ENCODE peak calls at places on chromosomes 16 and 17, in ten cellular contexts. G is thyroid gland; C is CD8-positive, alpha-beta T cell; L is tibial artery; R is cardiac fibroblast; I is mesendoderm; M is kidney epithelial cell; Y is body of pancreas; Z is right atrium auricular region; S is AG10803. H is an unnamed sample.

GRCh38 chr17:3602499-3602898 is 6.7 kb downstream of the TRPV1 start:
- DNase-seq in G (no peak), C (no peak), L (no peak), R (peak), I (peak), M (no peak), Y (peak), Z (no peak), S (peak), H (peak)

GRCh38 chr16:71441348-71441781 is 489 bp downstream of the TLE7 start:
- DNase-seq in G (no peak), C (no peak), L (no peak), R (no peak), I (peak), M (no peak), Y (no peak), Z (no peak), S (no peak), H (no peak)

GRCh38 chr16:66081967-66082366 is 284.5 kb upstream of the CDH5 start:
- DNase-seq in G (no peak), C (no peak), L (no peak), R (peak), I (peak), M (peak), Y (no peak), Z (no peak), S (peak), H (peak)

GRCh38 chr17:13833921-13834320 is 232.2 kb upstream of the HS3ST3A1 start:
- DNase-seq in G (no peak), C (no peak), L (no peak), R (no peak), I (no peak), M (no peak), Y (no peak), Z (no peak), S (peak), H (no peak)

GRCh38 chr17:82458885-82459424 is 414 bp downstream of the NARF start:
- DNase-seq in G (peak), C (no peak), L (no peak), R (peak), I (peak), M (no peak), Y (no peak), Z (no peak), S (peak), H (no peak)

GRCh38 chr17:17613708-17614114 is 22.2 kb upstream of the PEMT start:
- DNase-seq in G (peak), C (peak), L (no peak), R (peak), I (peak), M (peak), Y (peak), Z (peak), S (peak), H (peak)

GRCh38 chr17:76988796-76989195 is 120.6 kb downstream of the MGAT5B start:
- DNase-seq in G (no peak), C (no peak), L (no peak), R (no peak), I (no peak), M (no peak), Y (no peak), Z (no peak), S (no peak), H (no peak)

GRCh38 chr16:10517868-10518267 is 62.5 kb downstream of the EMP2 start:
- DNase-seq in G (no peak), C (no peak), L (no peak), R (no peak), I (no peak), M (no peak), Y (no peak), Z (no peak), S (no peak), H (no peak)

GRCh38 chr17:683040-683439 is 31.6 kb downstream of the VPS53 start:
- DNase-seq in G (no peak), C (no peak), L (no peak), R (no peak), I (no peak), M (no peak), Y (no peak), Z (no peak), S (no peak), H (no peak)

DNA sequence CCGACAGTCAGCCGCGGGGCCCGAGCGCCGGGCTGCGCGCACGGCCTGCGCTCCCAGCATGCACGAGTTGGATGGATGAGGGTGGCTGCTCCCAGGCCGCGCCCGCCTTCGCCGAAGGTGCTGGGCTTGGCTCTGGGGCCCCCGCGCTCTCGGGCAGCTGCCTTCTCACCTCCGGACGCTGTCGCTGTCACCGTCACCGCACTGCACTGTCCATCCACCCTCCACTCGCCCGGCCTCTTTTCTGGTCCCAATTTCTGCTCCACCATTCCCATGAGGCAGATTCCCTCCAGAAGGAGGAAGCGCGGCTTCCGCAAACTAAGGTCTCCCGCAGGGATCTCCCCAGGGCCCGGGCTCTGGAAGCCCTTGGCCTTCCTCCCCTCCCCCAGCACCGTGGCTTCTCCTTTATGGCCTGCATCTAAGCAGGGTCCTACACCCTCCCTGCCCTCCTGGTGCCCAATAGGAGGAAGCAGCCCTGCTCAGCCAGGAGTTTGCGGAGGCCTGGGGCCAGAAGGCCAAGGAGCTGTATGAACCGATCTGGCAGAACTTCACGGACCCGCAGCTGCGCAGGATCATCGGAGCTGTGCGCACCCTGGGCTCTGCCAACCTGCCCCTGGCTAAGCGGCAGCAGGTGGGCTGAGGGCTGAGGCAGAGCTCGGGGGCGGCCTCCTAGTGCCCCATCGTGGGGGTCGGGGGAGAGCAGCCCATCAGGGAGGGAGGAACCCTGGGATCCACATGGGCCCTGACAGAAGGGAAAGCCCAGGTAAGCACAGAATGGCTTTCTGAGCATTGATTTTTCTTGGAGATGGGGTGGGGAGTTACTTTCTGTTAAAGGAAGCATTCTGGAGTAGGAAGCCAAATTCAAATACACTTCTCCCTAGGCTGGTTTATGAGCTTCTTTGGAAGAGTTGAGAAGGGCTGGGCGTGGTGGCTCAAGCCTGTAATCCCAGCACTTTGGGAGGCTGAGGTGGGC is 895 bp downstream of the ACE start:
- DNase-seq in G (no peak), C (no peak), L (no peak), R (no peak), I (peak), M (no peak), Y (peak), Z (no peak), S (no peak), H (no peak)
- H3K4me3 ChIP-seq in G (peak), C (no peak), L (peak), R (peak), I (no peak), M (peak), Y (no peak), Z (peak), S (peak), H (peak)

DNA sequence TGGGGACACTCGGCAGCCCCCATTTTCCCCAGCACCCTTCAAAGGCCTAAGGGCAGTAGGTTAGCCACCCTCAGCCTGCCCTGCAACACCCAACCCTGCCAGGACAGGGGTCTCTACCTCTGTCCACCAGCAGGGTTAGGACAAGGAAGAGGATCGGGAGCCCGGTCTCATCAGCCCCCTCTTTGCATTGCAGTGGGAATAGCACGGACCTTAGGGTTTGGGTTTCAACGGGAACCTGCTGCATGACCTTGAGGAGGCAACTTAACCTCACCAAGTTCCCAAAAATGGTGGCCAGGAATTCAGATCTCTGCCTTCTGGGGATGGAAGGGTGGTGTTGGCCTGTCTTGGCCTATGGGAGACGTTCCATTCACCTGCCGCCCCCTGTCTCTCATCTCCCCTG is 20.2 kb upstream of the SPPL2C start:
- DNase-seq in G (no peak), C (no peak), L (no peak), R (no peak), I (peak), M (no peak), Y (no peak), Z (no peak), S (no peak), H (no peak)
- H3K4me3 ChIP-seq in G (no peak), C (no peak), L (no peak), R (no peak), I (no peak), M (no peak), Y (no peak), Z (no peak), S (no peak), H (no peak)

DNA sequence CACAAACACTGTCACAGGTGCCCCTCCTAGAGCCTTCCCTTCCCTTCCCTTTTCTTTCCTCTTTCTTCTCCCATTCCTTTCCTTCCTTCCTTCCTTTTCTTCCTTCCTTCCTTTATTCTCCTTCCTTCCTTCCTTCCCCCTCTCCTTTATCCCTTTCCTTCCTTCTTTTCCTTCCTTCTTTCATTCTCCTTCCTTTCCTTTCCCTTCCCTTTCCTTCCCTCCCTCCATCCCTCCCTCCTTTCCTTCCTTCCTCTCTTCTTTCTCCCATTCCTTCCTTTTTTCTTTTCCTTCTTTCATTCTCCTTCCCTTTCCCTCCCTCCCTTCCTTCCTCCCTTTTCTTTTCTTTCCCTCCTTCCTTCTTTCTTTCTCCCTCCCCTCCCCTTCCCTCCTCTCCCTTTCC is 170.0 kb downstream of the ENGASE start:
- DNase-seq in G (no peak), C (no peak), L (no peak), R (no peak), I (no peak), M (no peak), Y (no peak), Z (no peak), S (no peak), H (no peak)
- H3K4me3 ChIP-seq in G (no peak), C (no peak), L (no peak), R (no peak), I (no peak), M (no peak), Y (no peak), Z (no peak), S (no peak), H (no peak)

GRCh38 chr17:44095388-44095646 is 24.8 kb downstream of the G6PC3 start:
- DNase-seq in G (no peak), C (no peak), L (no peak), R (no peak), I (no peak), M (no peak), Y (no peak), Z (no peak), S (no peak), H (no peak)
- H3K4me3 ChIP-seq in G (no peak), C (no peak), L (peak), R (no peak), I (no peak), M (no peak), Y (no peak), Z (no peak), S (peak), H (no peak)

GRCh38 chr16:29925173-29925804 is 737 bp downstream of the KCTD13 start:
- DNase-seq in G (no peak), C (no peak), L (peak), R (peak), I (no peak), M (no peak), Y (no peak), Z (no peak), S (no peak), H (peak)

GRCh38 chr16:29922986-29923501 is 3.0 kb downstream of the KCTD13 start:
- DNase-seq in G (no peak), C (no peak), L (peak), R (no peak), I (no peak), M (no peak), Y (no peak), Z (no peak), S (no peak), H (no peak)

GRCh38 chr16:29926675-29927522 is 873 bp upstream of the KCTD13 start:
- DNase-seq in G (no peak), C (no peak), L (no peak), R (no peak), I (no peak), M (no peak), Y (peak), Z (no peak), S (peak), H (no peak)

GRCh38 chr16:29927523-29927905 is 1.5 kb upstream of the KCTD13 start:
- DNase-seq in G (no peak), C (no peak), L (no peak), R (no peak), I (no peak), M (no peak), Y (no peak), Z (no peak), S (peak), H (no peak)

GRCh38 chr16:29925805-29926674 is at the start of gene KCTD13:
- DNase-seq in G (peak), C (peak), L (peak), R (peak), I (peak), M (peak), Y (peak), Z (peak), S (peak), H (peak)
- H3K4me3 ChIP-seq in G (peak), C (peak), L (peak), R (peak), I (peak), M (peak), Y (peak), Z (peak), S (peak), H (peak)

DNA sequence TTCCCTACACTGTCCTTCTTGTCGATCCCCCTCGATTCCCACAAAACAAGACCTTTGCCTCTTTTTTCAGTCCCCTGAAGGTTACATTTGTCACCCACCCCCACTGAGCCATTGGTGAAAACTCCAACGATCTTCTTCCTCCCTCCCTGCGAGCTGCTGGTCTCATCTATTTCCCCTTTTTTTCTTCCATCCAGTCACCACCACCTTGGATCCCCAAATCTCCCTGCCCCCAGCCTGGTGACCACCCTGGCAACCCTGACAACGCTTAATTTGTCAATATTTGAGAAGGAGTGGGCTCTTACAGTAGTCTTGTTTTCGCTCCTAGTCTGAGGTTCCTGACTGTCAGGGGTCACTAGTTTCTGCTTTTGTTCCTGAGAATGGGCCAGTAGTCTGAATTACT is 62.9 kb downstream of the SMPD3 start:
- DNase-seq in G (no peak), C (no peak), L (no peak), R (no peak), I (no peak), M (no peak), Y (no peak), Z (no peak), S (no peak), H (no peak)
- H3K4me3 ChIP-seq in G (no peak), C (no peak), L (no peak), R (no peak), I (no peak), M (no peak), Y (no peak), Z (no peak), S (no peak), H (no peak)

DNA sequence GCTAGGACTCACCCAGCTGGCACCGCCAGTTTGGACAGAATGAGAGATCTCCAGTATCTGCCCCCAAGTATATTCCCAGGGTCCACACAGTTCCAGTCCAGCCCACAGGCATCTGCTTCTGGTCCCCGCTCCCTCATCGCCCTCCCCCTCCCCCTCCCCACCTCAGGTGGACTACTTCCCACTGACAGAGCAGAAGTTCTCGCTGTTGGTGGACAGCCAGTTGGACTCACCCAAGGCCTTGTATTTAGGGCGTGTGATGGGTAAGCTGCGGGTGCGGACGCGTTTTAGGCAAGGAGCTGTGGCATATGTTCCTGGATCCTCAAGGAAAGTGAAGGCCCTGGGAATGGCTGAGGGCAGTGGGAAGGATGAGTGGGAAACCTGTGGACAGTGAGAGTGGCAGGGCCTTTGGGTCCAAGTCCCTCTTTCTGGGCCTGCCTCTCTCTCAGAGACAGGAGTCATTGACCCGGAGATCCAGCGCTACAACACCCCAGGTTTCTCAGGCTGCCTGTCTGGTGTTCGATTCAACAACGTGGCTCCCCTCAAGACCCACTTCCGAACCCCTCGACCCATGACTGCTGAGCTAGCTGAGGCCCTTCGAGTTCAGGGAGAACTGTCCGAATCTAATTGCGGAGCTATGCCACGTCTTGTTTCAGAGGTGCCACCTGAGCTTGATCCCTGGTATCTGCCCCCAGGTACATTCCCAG is 14.9 kb downstream of the CNTNAP1 start:
- DNase-seq in G (no peak), C (no peak), L (peak), R (no peak), I (no peak), M (no peak), Y (no peak), Z (no peak), S (no peak), H (no peak)
- H3K4me3 ChIP-seq in G (no peak), C (no peak), L (no peak), R (no peak), I (no peak), M (no peak), Y (no peak), Z (no peak), S (no peak), H (no peak)

DNA sequence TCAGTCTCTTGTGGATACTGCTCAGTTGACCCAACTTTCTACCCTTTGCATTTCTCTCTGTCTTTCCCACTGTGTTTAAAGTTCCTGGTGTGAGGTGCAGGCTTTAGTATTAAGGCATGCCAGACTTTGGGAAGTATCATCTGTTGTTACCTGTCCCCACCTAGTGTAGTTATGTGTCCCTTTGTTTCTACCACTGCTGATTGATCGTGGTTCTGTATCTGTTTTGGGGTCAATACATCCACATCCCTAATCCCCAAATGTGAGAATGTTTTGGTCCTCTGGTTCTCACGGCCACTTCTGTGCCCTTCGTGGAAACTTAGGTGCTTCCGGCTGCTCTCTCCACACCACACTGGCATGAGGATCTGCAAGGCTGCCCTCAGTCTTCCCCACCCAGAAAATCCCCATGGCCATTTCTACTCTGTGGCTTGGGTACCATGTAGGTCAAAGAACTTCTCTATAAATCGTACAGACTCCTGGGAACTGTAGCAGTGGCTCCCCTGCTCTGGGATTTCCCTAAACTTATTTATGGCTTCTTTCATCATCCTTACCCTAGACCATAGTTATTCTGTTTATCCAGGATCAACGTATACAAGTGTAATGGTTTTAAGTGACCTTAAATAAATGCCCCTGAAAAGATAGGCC is 443.2 kb downstream of the XYLT1 start:
- DNase-seq in G (no peak), C (no peak), L (no peak), R (no peak), I (no peak), M (no peak), Y (no peak), Z (no peak), S (no peak), H (no peak)
- H3K4me3 ChIP-seq in G (no peak), C (no peak), L (no peak), R (no peak), I (no peak), M (no peak), Y (no peak), Z (no peak), S (no peak), H (no peak)

H was measured in fibroblast of the aortic adventitia.